ENCODE peak calls at places on chromosomes 13 and 19, in seven cellular contexts. Y is NCI-H2081; S is EH; L is nephron progenitor cell; I is RWPE1; A is NCI-H1417; N is stimulated activated CD4-positive, alpha-beta T cell treated with anti-CD3 and anti-CD28 coated beads, TNF-alpha, amount 100 ng/mL, for 48 hours. R is an unnamed sample.

GRCh38 chr19:3171894-3172679 is 6.5 kb upstream of the S1PR4 start:
- DNase-seq in Y (no peak), S (no peak), L (no peak), I (peak; percentile 33), A (no peak), N (no peak), R (peak; percentile 66)

GRCh38 chr13:67238277-67238859 is 8.2 kb upstream of the PCDH9 start:
- DNase-seq in Y (peak; percentile 34), S (peak; percentile 43), L (no peak), I (peak; percentile 5), A (peak; percentile 52), N (no peak), R (peak; percentile 71)

GRCh38 chr19:50481351-50482149 is 4.9 kb upstream of the GARIN5A start:
- DNase-seq in Y (no peak), S (no peak), L (no peak), I (no peak), A (no peak), N (no peak), R (no peak)

GRCh38 chr13:26991508-26992181 is 180.0 kb downstream of the USP12 start:
- DNase-seq in Y (no peak), S (peak; percentile 58), L (no peak), I (no peak), A (no peak), N (no peak), R (no peak)

GRCh38 chr19:54399189-54399588 is 16.1 kb upstream of the TTYH1 start:
- DNase-seq in Y (no peak), S (no peak), L (no peak), I (no peak), A (no peak), N (no peak), R (no peak)

GRCh38 chr19:15318241-15318691 is 14.1 kb downstream of the BRD4 start:
- DNase-seq in Y (no peak), S (peak; percentile 57), L (no peak), I (no peak), A (no peak), N (no peak), R (no peak)

GRCh38 chr19:42255766-42256750 is 1.1 kb upstream of the ERF start:
- DNase-seq in Y (no peak), S (peak; percentile 77), L (peak; percentile 48), I (no peak), A (peak; percentile 24), N (no peak), R (peak; percentile 91)

GRCh38 chr13:78428646-78429045 is 174.7 kb downstream of the POU4F1 start:
- DNase-seq in Y (no peak), S (no peak), L (no peak), I (no peak), A (no peak), N (no peak), R (no peak)

GRCh38 chr13:28161370-28161769 is 23.0 kb downstream of the PAN3 start:
- DNase-seq in Y (no peak), S (peak; percentile 70), L (no peak), I (no peak), A (no peak), N (no peak), R (no peak)

GRCh38 chr19:20359933-20360720 is 193.1 kb downstream of the ZNF486 start:
- DNase-seq in Y (no peak), S (no peak), L (no peak), I (no peak), A (no peak), N (no peak), R (no peak)

GRCh38 chr13:112995395-112996091 is 26.5 kb downstream of the MCF2L start:
- DNase-seq in Y (peak; percentile 50), S (no peak), L (no peak), I (no peak), A (no peak), N (no peak), R (no peak)

GRCh38 chr13:113299951-113300350 is 2.9 kb downstream of the LAMP1 start:
- DNase-seq in Y (no peak), S (no peak), L (no peak), I (no peak), A (no peak), N (no peak), R (peak; percentile 14)

GRCh38 chr13:35471466-35472307 is 4.8 kb downstream of the MAB21L1 start:
- DNase-seq in Y (no peak), S (peak; percentile 75), L (peak; percentile 36), I (no peak), A (no peak), N (no peak), R (peak; percentile 63)

GRCh38 chr13:99955747-99956472 is 15.7 kb downstream of the ZIC5 start:
- DNase-seq in Y (no peak), S (peak; percentile 7), L (peak; percentile 43), I (no peak), A (no peak), N (no peak), R (peak; percentile 73)

GRCh38 chr13:33997574-33997973 is 179.6 kb downstream of the RFC3 start:
- DNase-seq in Y (no peak), S (no peak), L (no peak), I (no peak), A (no peak), N (no peak), R (no peak)

GRCh38 chr19:1825909-1826556 is 14.0 kb upstream of the ATP8B3 start:
- DNase-seq in Y (peak; percentile 70), S (peak; percentile 68), L (peak; percentile 92), I (peak; percentile 76), A (peak; percentile 61), N (peak; percentile 72), R (peak; percentile 100)

GRCh38 chr13:40228486-40228885 is 438.0 kb downstream of the FOXO1 start:
- DNase-seq in Y (no peak), S (no peak), L (no peak), I (no peak), A (no peak), N (no peak), R (no peak)

GRCh38 chr13:97932006-97932405 is 21.5 kb upstream of the IPO5 start:
- DNase-seq in Y (no peak), S (no peak), L (no peak), I (no peak), A (no peak), N (no peak), R (no peak)

GRCh38 chr19:44635581-44636438 is 7.9 kb upstream of the PVR start:
- DNase-seq in Y (no peak), S (peak; percentile 79), L (no peak), I (no peak), A (no peak), N (no peak), R (peak; percentile 81)

GRCh38 chr19:18002347-18002850 is 5.6 kb upstream of the ARRDC2 start:
- DNase-seq in Y (no peak), S (no peak), L (no peak), I (no peak), A (no peak), N (no peak), R (no peak)

R was measured in osteoblast.